ENCODE peak calls at places on chromosomes 5 and 9, in eight cellular contexts. U is Calu3, V is fibroblast of pulmonary artery, Z is HFFc6, S is cardiac muscle cell, O is GM13976, M is upper lobe of left lung, K is esophagus muscularis mucosa. W is an unnamed sample.

GRCh38 chr5:134136221-134136631 is 21.7 kb downstream of the TCF7 start:
- DNase-seq in U (no peak), V (no peak), Z (no peak), S (no peak), O (no peak), M (no peak), K (no peak), W (no peak)

GRCh38 chr9:37916471-37917314 is 12.8 kb upstream of the SLC25A51 start:
- DNase-seq in U (no peak), V (peak; percentile 73), Z (no peak), S (no peak), O (no peak), M (no peak), K (no peak), W (no peak)

GRCh38 chr5:101929628-101930027 is 366.5 kb downstream of the SLCO4C1 start:
- DNase-seq in U (no peak), V (no peak), Z (no peak), S (no peak), O (no peak), M (no peak), K (no peak), W (no peak)

GRCh38 chr9:96420468-96421219 is 2.5 kb upstream of the ZNF367 start:
- DNase-seq in U (peak; percentile 64), V (peak; percentile 93), Z (peak; percentile 97), S (peak; percentile 74), O (no peak), M (no peak), K (no peak), W (no peak)

GRCh38 chr9:16058131-16058549 is 505.3 kb downstream of the CCDC171 start:
- DNase-seq in U (peak; percentile 13), V (peak; percentile 42), Z (peak; percentile 46), S (no peak), O (peak; percentile 43), M (no peak), K (no peak), W (no peak)

GRCh38 chr5:135235551-135236100 is 163.4 kb downstream of the MACROH2A1 start:
- DNase-seq in U (no peak), V (no peak), Z (no peak), S (no peak), O (no peak), M (peak; percentile 23), K (no peak), W (no peak)

GRCh38 chr5:27908341-27908740 is 870.0 kb upstream of the CDH9 start:
- DNase-seq in U (no peak), V (no peak), Z (no peak), S (no peak), O (no peak), M (no peak), K (no peak), W (no peak)

GRCh38 chr9:102069969-102070368 is 331.5 kb upstream of the GRIN3A start:
- DNase-seq in U (no peak), V (peak; percentile 17), Z (no peak), S (no peak), O (no peak), M (no peak), K (no peak), W (no peak)

GRCh38 chr5:119996128-119996527 is 366.8 kb downstream of the FAM170A start:
- DNase-seq in U (no peak), V (no peak), Z (no peak), S (no peak), O (no peak), M (no peak), K (no peak), W (no peak)

GRCh38 chr9:107983191-107983603 is 493.6 kb upstream of the KLF4 start:
- DNase-seq in U (no peak), V (peak; percentile 28), Z (peak; percentile 3), S (no peak), O (no peak), M (no peak), K (no peak), W (no peak)

GRCh38 chr9:133718533-133719315 is 19.4 kb downstream of the SARDH start:
- DNase-seq in U (no peak), V (no peak), Z (no peak), S (no peak), O (no peak), M (no peak), K (no peak), W (no peak)

GRCh38 chr5:127813633-127814171 is 110.5 kb downstream of the CCDC192 start:
- DNase-seq in U (peak; percentile 40), V (peak; percentile 82), Z (peak; percentile 66), S (no peak), O (no peak), M (no peak), K (no peak), W (no peak)

GRCh38 chr9:112921549-112921948 is 30.9 kb upstream of the SLC46A2 start:
- DNase-seq in U (peak; percentile 7), V (peak; percentile 71), Z (peak; percentile 60), S (peak; percentile 55), O (no peak), M (no peak), K (no peak), W (peak; percentile 23)

GRCh38 chr5:150694638-150695037 is 6.2 kb downstream of the RBM22 start:
- DNase-seq in U (no peak), V (peak; percentile 77), Z (peak; percentile 52), S (no peak), O (no peak), M (no peak), K (no peak), W (no peak)

GRCh38 chr5:7815757-7816534 is 35.0 kb downstream of the CFAP90 start:
- DNase-seq in U (peak; percentile 90), V (peak; percentile 64), Z (peak; percentile 42), S (peak; percentile 91), O (peak; percentile 80), M (peak; percentile 87), K (peak; percentile 94), W (peak; percentile 95)
- TF ChIP-seq CTCF in U (peak; percentile 86), V (peak; percentile 93), Z (peak; percentile 83), S (peak; percentile 99), O (peak; percentile 91), M (peak; percentile 85), K (peak; percentile 59), W (peak; percentile 82)

GRCh38 chr5:129930221-129930620 is 26.0 kb downstream of the CHSY3 start:
- DNase-seq in U (no peak), V (peak; percentile 20), Z (no peak), S (no peak), O (no peak), M (no peak), K (no peak), W (no peak)
- TF ChIP-seq CTCF in U (no peak), V (no peak), Z (no peak), S (no peak), O (no peak), M (no peak), K (no peak), W (no peak)

GRCh38 chr5:43602818-43603534 is at the start of gene NNT:
- DNase-seq in U (peak; percentile 79), V (peak; percentile 41), Z (peak; percentile 20), S (peak; percentile 78), O (peak; percentile 87), M (peak; percentile 97), K (no peak), W (peak; percentile 52)
- TF ChIP-seq CTCF in U (no peak), V (no peak), Z (no peak), S (no peak), O (peak; percentile 3), M (no peak), K (no peak), W (no peak)

GRCh38 chr9:95264954-95265615 is 52.4 kb downstream of the FANCC start:
- DNase-seq in U (no peak), V (peak; percentile 53), Z (peak; percentile 46), S (peak; percentile 17), O (no peak), M (no peak), K (no peak), W (no peak)
- TF ChIP-seq CTCF in U (no peak), V (peak; percentile 57), Z (peak; percentile 71), S (peak; percentile 58), O (no peak), M (no peak), K (no peak), W (no peak)

GRCh38 chr5:153711755-153712154 is 221.3 kb downstream of the GRIA1 start:
- DNase-seq in U (no peak), V (peak; percentile 35), Z (no peak), S (no peak), O (no peak), M (no peak), K (no peak), W (no peak)
- TF ChIP-seq CTCF in U (no peak), V (peak; percentile 45), Z (peak; percentile 76), S (no peak), O (no peak), M (peak; percentile 15), K (no peak), W (no peak)